ENCODE peak calls at places on chromosomes 16 and 17, in seven cellular contexts. One of them, this sample, is unnamed.

GRCh38 chr16:73041644-73042043 is 6.3 kb downstream of the ZFHX3 start:
- DNase-seq in upper lobe of right lung: no peak
- DNase-seq in AG10803: no peak
- DNase-seq in type B pancreatic cell: no peak
- DNase-seq in hypothalamus: no peak
- DNase-seq in HL-60: no peak
- DNase-seq in stimulated activated CD4-positive, alpha-beta T cell treated with anti-CD3 and anti-CD28 coated beads, Interleukin-1b, Interleukin-23, amount 100 ng/mL, for 1 hour: no peak
- DNase-seq in this sample: no peak

GRCh38 chr17:42780816-42781638 is 617 bp downstream of the WNK4 start:
- DNase-seq in upper lobe of right lung: no peak
- DNase-seq in AG10803: no peak
- DNase-seq in type B pancreatic cell: no peak
- DNase-seq in hypothalamus: no peak
- DNase-seq in HL-60: no peak
- DNase-seq in stimulated activated CD4-positive, alpha-beta T cell treated with anti-CD3 and anti-CD28 coated beads, Interleukin-1b, Interleukin-23, amount 100 ng/mL, for 1 hour: no peak
- DNase-seq in this sample: no peak

GRCh38 chr16:17606460-17606859 is 135.7 kb upstream of the XYLT1 start:
- DNase-seq in upper lobe of right lung: no peak
- DNase-seq in AG10803: no peak
- DNase-seq in type B pancreatic cell: no peak
- DNase-seq in hypothalamus: no peak
- DNase-seq in HL-60: no peak
- DNase-seq in stimulated activated CD4-positive, alpha-beta T cell treated with anti-CD3 and anti-CD28 coated beads, Interleukin-1b, Interleukin-23, amount 100 ng/mL, for 1 hour: no peak
- DNase-seq in this sample: no peak

GRCh38 chr17:76715462-76715830 is 4.7 kb upstream of the MXRA7 start:
- DNase-seq in upper lobe of right lung: no peak
- DNase-seq in AG10803: no peak
- DNase-seq in type B pancreatic cell: no peak
- DNase-seq in hypothalamus: no peak
- DNase-seq in HL-60: no peak
- DNase-seq in stimulated activated CD4-positive, alpha-beta T cell treated with anti-CD3 and anti-CD28 coated beads, Interleukin-1b, Interleukin-23, amount 100 ng/mL, for 1 hour: no peak
- DNase-seq in this sample: no peak

GRCh38 chr17:8481089-8481488 is 45.4 kb downstream of the NDEL1 start:
- DNase-seq in upper lobe of right lung: peak
- DNase-seq in AG10803: no peak
- DNase-seq in type B pancreatic cell: no peak
- DNase-seq in hypothalamus: no peak
- DNase-seq in HL-60: no peak
- DNase-seq in stimulated activated CD4-positive, alpha-beta T cell treated with anti-CD3 and anti-CD28 coated beads, Interleukin-1b, Interleukin-23, amount 100 ng/mL, for 1 hour: no peak
- DNase-seq in this sample: peak

GRCh38 chr16:70774261-70774660 is 26.7 kb downstream of the VAC14 start:
- DNase-seq in upper lobe of right lung: no peak
- DNase-seq in AG10803: no peak
- DNase-seq in type B pancreatic cell: no peak
- DNase-seq in hypothalamus: no peak
- DNase-seq in HL-60: no peak
- DNase-seq in stimulated activated CD4-positive, alpha-beta T cell treated with anti-CD3 and anti-CD28 coated beads, Interleukin-1b, Interleukin-23, amount 100 ng/mL, for 1 hour: no peak
- DNase-seq in this sample: no peak

GRCh38 chr16:11211061-11211976 is 44.7 kb downstream of the SOCS1 start:
- DNase-seq in upper lobe of right lung: no peak
- DNase-seq in AG10803: no peak
- DNase-seq in type B pancreatic cell: no peak
- DNase-seq in hypothalamus: no peak
- DNase-seq in HL-60: no peak
- DNase-seq in stimulated activated CD4-positive, alpha-beta T cell treated with anti-CD3 and anti-CD28 coated beads, Interleukin-1b, Interleukin-23, amount 100 ng/mL, for 1 hour: no peak
- DNase-seq in this sample: no peak

GRCh38 chr17:75776399-75777242 is 8.0 kb upstream of the UNK start:
- DNase-seq in upper lobe of right lung: peak
- DNase-seq in AG10803: peak
- DNase-seq in type B pancreatic cell: no peak
- DNase-seq in hypothalamus: no peak
- DNase-seq in HL-60: no peak
- DNase-seq in stimulated activated CD4-positive, alpha-beta T cell treated with anti-CD3 and anti-CD28 coated beads, Interleukin-1b, Interleukin-23, amount 100 ng/mL, for 1 hour: no peak
- DNase-seq in this sample: peak

GRCh38 chr17:68378202-68379149 is 78.8 kb downstream of the WIPI1 start:
- DNase-seq in upper lobe of right lung: peak
- DNase-seq in AG10803: peak
- DNase-seq in type B pancreatic cell: peak
- DNase-seq in hypothalamus: peak
- DNase-seq in HL-60: peak
- DNase-seq in stimulated activated CD4-positive, alpha-beta T cell treated with anti-CD3 and anti-CD28 coated beads, Interleukin-1b, Interleukin-23, amount 100 ng/mL, for 1 hour: no peak
- DNase-seq in this sample: peak

GRCh38 chr17:39903158-39903884 is 15.1 kb downstream of the GSDMB start:
- DNase-seq in upper lobe of right lung: no peak
- DNase-seq in AG10803: peak
- DNase-seq in type B pancreatic cell: no peak
- DNase-seq in hypothalamus: no peak
- DNase-seq in HL-60: no peak
- DNase-seq in stimulated activated CD4-positive, alpha-beta T cell treated with anti-CD3 and anti-CD28 coated beads, Interleukin-1b, Interleukin-23, amount 100 ng/mL, for 1 hour: no peak
- DNase-seq in this sample: no peak

GRCh38 chr17:77867308-77867781 is 91.2 kb upstream of the TNRC6C start:
- DNase-seq in upper lobe of right lung: peak
- DNase-seq in AG10803: no peak
- DNase-seq in type B pancreatic cell: no peak
- DNase-seq in hypothalamus: no peak
- DNase-seq in HL-60: no peak
- DNase-seq in stimulated activated CD4-positive, alpha-beta T cell treated with anti-CD3 and anti-CD28 coated beads, Interleukin-1b, Interleukin-23, amount 100 ng/mL, for 1 hour: no peak
- DNase-seq in this sample: no peak

GRCh38 chr16:89904606-89905510 is 13.8 kb upstream of the MC1R start:
- DNase-seq in upper lobe of right lung: no peak
- DNase-seq in AG10803: no peak
- DNase-seq in type B pancreatic cell: no peak
- DNase-seq in hypothalamus: no peak
- DNase-seq in HL-60: no peak
- DNase-seq in stimulated activated CD4-positive, alpha-beta T cell treated with anti-CD3 and anti-CD28 coated beads, Interleukin-1b, Interleukin-23, amount 100 ng/mL, for 1 hour: no peak
- DNase-seq in this sample: no peak

GRCh38 chr16:70437017-70437581 is 1.8 kb downstream of the ST3GAL2 start:
- DNase-seq in upper lobe of right lung: no peak
- DNase-seq in AG10803: peak
- DNase-seq in type B pancreatic cell: no peak
- DNase-seq in hypothalamus: no peak
- DNase-seq in HL-60: no peak
- DNase-seq in stimulated activated CD4-positive, alpha-beta T cell treated with anti-CD3 and anti-CD28 coated beads, Interleukin-1b, Interleukin-23, amount 100 ng/mL, for 1 hour: no peak
- DNase-seq in this sample: no peak

GRCh38 chr16:2475413-2476344 is 752 bp downstream of the TBC1D24 start:
- DNase-seq in upper lobe of right lung: peak
- DNase-seq in AG10803: no peak
- DNase-seq in type B pancreatic cell: no peak
- DNase-seq in hypothalamus: no peak
- DNase-seq in HL-60: no peak
- DNase-seq in stimulated activated CD4-positive, alpha-beta T cell treated with anti-CD3 and anti-CD28 coated beads, Interleukin-1b, Interleukin-23, amount 100 ng/mL, for 1 hour: no peak
- DNase-seq in this sample: no peak

GRCh38 chr17:43210576-43210975 is 1.1 kb upstream of the TMEM106A start:
- DNase-seq in upper lobe of right lung: no peak
- DNase-seq in AG10803: no peak
- DNase-seq in type B pancreatic cell: no peak
- DNase-seq in hypothalamus: no peak
- DNase-seq in HL-60: no peak
- DNase-seq in stimulated activated CD4-positive, alpha-beta T cell treated with anti-CD3 and anti-CD28 coated beads, Interleukin-1b, Interleukin-23, amount 100 ng/mL, for 1 hour: no peak
- DNase-seq in this sample: no peak

GRCh38 chr17:61601297-61601696 is 10.3 kb upstream of the NACA2 start:
- DNase-seq in upper lobe of right lung: no peak
- DNase-seq in AG10803: no peak
- DNase-seq in type B pancreatic cell: no peak
- DNase-seq in hypothalamus: no peak
- DNase-seq in HL-60: no peak
- DNase-seq in stimulated activated CD4-positive, alpha-beta T cell treated with anti-CD3 and anti-CD28 coated beads, Interleukin-1b, Interleukin-23, amount 100 ng/mL, for 1 hour: no peak
- DNase-seq in this sample: no peak

GRCh38 chr16:2716948-2717347 is 3.1 kb downstream of the PRSS27 start:
- DNase-seq in upper lobe of right lung: no peak
- DNase-seq in AG10803: no peak
- DNase-seq in type B pancreatic cell: no peak
- DNase-seq in hypothalamus: no peak
- DNase-seq in HL-60: no peak
- DNase-seq in stimulated activated CD4-positive, alpha-beta T cell treated with anti-CD3 and anti-CD28 coated beads, Interleukin-1b, Interleukin-23, amount 100 ng/mL, for 1 hour: no peak
- DNase-seq in this sample: no peak

GRCh38 chr17:43701318-43701743 is 39.6 kb upstream of the MEOX1 start:
- DNase-seq in upper lobe of right lung: peak
- DNase-seq in AG10803: peak
- DNase-seq in type B pancreatic cell: no peak
- DNase-seq in hypothalamus: no peak
- DNase-seq in HL-60: peak
- DNase-seq in stimulated activated CD4-positive, alpha-beta T cell treated with anti-CD3 and anti-CD28 coated beads, Interleukin-1b, Interleukin-23, amount 100 ng/mL, for 1 hour: no peak
- DNase-seq in this sample: no peak

GRCh38 chr17:73747221-73748002 is 103.2 kb upstream of the SDK2 start:
- DNase-seq in upper lobe of right lung: no peak
- DNase-seq in AG10803: no peak
- DNase-seq in type B pancreatic cell: no peak
- DNase-seq in hypothalamus: no peak
- DNase-seq in HL-60: no peak
- DNase-seq in stimulated activated CD4-positive, alpha-beta T cell treated with anti-CD3 and anti-CD28 coated beads, Interleukin-1b, Interleukin-23, amount 100 ng/mL, for 1 hour: no peak
- DNase-seq in this sample: no peak

GRCh38 chr17:42182927-42183734 is 2.1 kb downstream of the HCRT start:
- DNase-seq in upper lobe of right lung: no peak
- DNase-seq in AG10803: peak
- DNase-seq in type B pancreatic cell: no peak
- DNase-seq in hypothalamus: no peak
- DNase-seq in HL-60: peak
- DNase-seq in stimulated activated CD4-positive, alpha-beta T cell treated with anti-CD3 and anti-CD28 coated beads, Interleukin-1b, Interleukin-23, amount 100 ng/mL, for 1 hour: no peak
- DNase-seq in this sample: no peak

GRCh38 chr17:61259360-61259759 is 140.3 kb upstream of the TBX2 start:
- DNase-seq in upper lobe of right lung: no peak
- DNase-seq in AG10803: no peak
- DNase-seq in type B pancreatic cell: no peak
- DNase-seq in hypothalamus: no peak
- DNase-seq in HL-60: no peak
- DNase-seq in stimulated activated CD4-positive, alpha-beta T cell treated with anti-CD3 and anti-CD28 coated beads, Interleukin-1b, Interleukin-23, amount 100 ng/mL, for 1 hour: no peak
- DNase-seq in this sample: no peak

GRCh38 chr16:72621651-72622050 is 426.3 kb downstream of the ZFHX3 start:
- DNase-seq in upper lobe of right lung: no peak
- DNase-seq in AG10803: peak
- DNase-seq in type B pancreatic cell: no peak
- DNase-seq in hypothalamus: no peak
- DNase-seq in HL-60: no peak
- DNase-seq in stimulated activated CD4-positive, alpha-beta T cell treated with anti-CD3 and anti-CD28 coated beads, Interleukin-1b, Interleukin-23, amount 100 ng/mL, for 1 hour: no peak
- DNase-seq in this sample: no peak

GRCh38 chr16:67719778-67720144 is 645 bp upstream of the GFOD2 start:
- DNase-seq in upper lobe of right lung: peak
- DNase-seq in AG10803: peak
- DNase-seq in type B pancreatic cell: no peak
- DNase-seq in hypothalamus: peak
- DNase-seq in HL-60: peak
- DNase-seq in stimulated activated CD4-positive, alpha-beta T cell treated with anti-CD3 and anti-CD28 coated beads, Interleukin-1b, Interleukin-23, amount 100 ng/mL, for 1 hour: no peak
- DNase-seq in this sample: no peak

GRCh38 chr17:79803997-79804855 is 7.3 kb upstream of the CBX8 start:
- DNase-seq in upper lobe of right lung: no peak
- DNase-seq in AG10803: no peak
- DNase-seq in type B pancreatic cell: no peak
- DNase-seq in hypothalamus: no peak
- DNase-seq in HL-60: peak
- DNase-seq in stimulated activated CD4-positive, alpha-beta T cell treated with anti-CD3 and anti-CD28 coated beads, Interleukin-1b, Interleukin-23, amount 100 ng/mL, for 1 hour: no peak
- DNase-seq in this sample: no peak

GRCh38 chr16:50933257-50933656 is 191.4 kb downstream of the CYLD start:
- DNase-seq in upper lobe of right lung: no peak
- DNase-seq in AG10803: no peak
- DNase-seq in type B pancreatic cell: no peak
- DNase-seq in hypothalamus: no peak
- DNase-seq in HL-60: no peak
- DNase-seq in stimulated activated CD4-positive, alpha-beta T cell treated with anti-CD3 and anti-CD28 coated beads, Interleukin-1b, Interleukin-23, amount 100 ng/mL, for 1 hour: no peak
- DNase-seq in this sample: no peak

GRCh38 chr17:3558603-3559269 is 1.1 kb upstream of the TRPV3 start:
- DNase-seq in upper lobe of right lung: no peak
- DNase-seq in AG10803: peak
- DNase-seq in type B pancreatic cell: no peak
- DNase-seq in hypothalamus: no peak
- DNase-seq in HL-60: no peak
- DNase-seq in stimulated activated CD4-positive, alpha-beta T cell treated with anti-CD3 and anti-CD28 coated beads, Interleukin-1b, Interleukin-23, amount 100 ng/mL, for 1 hour: no peak
- DNase-seq in this sample: no peak

GRCh38 chr16:2178321-2179106 is 17.9 kb downstream of the CASKIN1 start:
- DNase-seq in upper lobe of right lung: no peak
- DNase-seq in AG10803: no peak
- DNase-seq in type B pancreatic cell: no peak
- DNase-seq in hypothalamus: no peak
- DNase-seq in HL-60: no peak
- DNase-seq in stimulated activated CD4-positive, alpha-beta T cell treated with anti-CD3 and anti-CD28 coated beads, Interleukin-1b, Interleukin-23, amount 100 ng/mL, for 1 hour: no peak
- DNase-seq in this sample: no peak

GRCh38 chr17:77427471-77427991 is 286.8 kb downstream of the SEC14L1 start:
- DNase-seq in upper lobe of right lung: no peak
- DNase-seq in AG10803: peak
- DNase-seq in type B pancreatic cell: no peak
- DNase-seq in hypothalamus: peak
- DNase-seq in HL-60: no peak
- DNase-seq in stimulated activated CD4-positive, alpha-beta T cell treated with anti-CD3 and anti-CD28 coated beads, Interleukin-1b, Interleukin-23, amount 100 ng/mL, for 1 hour: no peak
- DNase-seq in this sample: no peak

GRCh38 chr17:68301438-68301959 is 10.2 kb downstream of the ARSG start:
- DNase-seq in upper lobe of right lung: no peak
- DNase-seq in AG10803: no peak
- DNase-seq in type B pancreatic cell: no peak
- DNase-seq in hypothalamus: no peak
- DNase-seq in HL-60: no peak
- DNase-seq in stimulated activated CD4-positive, alpha-beta T cell treated with anti-CD3 and anti-CD28 coated beads, Interleukin-1b, Interleukin-23, amount 100 ng/mL, for 1 hour: no peak
- DNase-seq in this sample: no peak

GRCh38 chr17:82913304-82914043 is 73.7 kb upstream of the ZNF750 start:
- DNase-seq in upper lobe of right lung: no peak
- DNase-seq in AG10803: no peak
- DNase-seq in type B pancreatic cell: no peak
- DNase-seq in hypothalamus: no peak
- DNase-seq in HL-60: no peak
- DNase-seq in stimulated activated CD4-positive, alpha-beta T cell treated with anti-CD3 and anti-CD28 coated beads, Interleukin-1b, Interleukin-23, amount 100 ng/mL, for 1 hour: no peak
- DNase-seq in this sample: no peak

GRCh38 chr17:66893382-66893781 is 58.5 kb downstream of the CACNG5 start:
- DNase-seq in upper lobe of right lung: no peak
- DNase-seq in AG10803: no peak
- DNase-seq in type B pancreatic cell: no peak
- DNase-seq in hypothalamus: no peak
- DNase-seq in HL-60: no peak
- DNase-seq in stimulated activated CD4-positive, alpha-beta T cell treated with anti-CD3 and anti-CD28 coated beads, Interleukin-1b, Interleukin-23, amount 100 ng/mL, for 1 hour: no peak
- DNase-seq in this sample: no peak

GRCh38 chr16:85689950-85690320 is 1.2 kb upstream of the GINS2 start:
- DNase-seq in upper lobe of right lung: no peak
- DNase-seq in AG10803: no peak
- DNase-seq in type B pancreatic cell: no peak
- DNase-seq in hypothalamus: no peak
- DNase-seq in HL-60: no peak
- DNase-seq in stimulated activated CD4-positive, alpha-beta T cell treated with anti-CD3 and anti-CD28 coated beads, Interleukin-1b, Interleukin-23, amount 100 ng/mL, for 1 hour: no peak
- DNase-seq in this sample: no peak

GRCh38 chr17:82103588-82104451 is 5.8 kb upstream of the FASN start:
- DNase-seq in upper lobe of right lung: peak
- DNase-seq in AG10803: no peak
- DNase-seq in type B pancreatic cell: no peak
- DNase-seq in hypothalamus: peak
- DNase-seq in HL-60: no peak
- DNase-seq in stimulated activated CD4-positive, alpha-beta T cell treated with anti-CD3 and anti-CD28 coated beads, Interleukin-1b, Interleukin-23, amount 100 ng/mL, for 1 hour: no peak
- DNase-seq in this sample: no peak

GRCh38 chr17:70041575-70041974 is 33.5 kb upstream of the KCNJ16 start:
- DNase-seq in upper lobe of right lung: no peak
- DNase-seq in AG10803: no peak
- DNase-seq in type B pancreatic cell: no peak
- DNase-seq in hypothalamus: no peak
- DNase-seq in HL-60: no peak
- DNase-seq in stimulated activated CD4-positive, alpha-beta T cell treated with anti-CD3 and anti-CD28 coated beads, Interleukin-1b, Interleukin-23, amount 100 ng/mL, for 1 hour: no peak
- DNase-seq in this sample: no peak

GRCh38 chr16:51407199-51407598 is 256.1 kb upstream of the SALL1 start:
- DNase-seq in upper lobe of right lung: no peak
- DNase-seq in AG10803: no peak
- DNase-seq in type B pancreatic cell: no peak
- DNase-seq in hypothalamus: no peak
- DNase-seq in HL-60: no peak
- DNase-seq in stimulated activated CD4-positive, alpha-beta T cell treated with anti-CD3 and anti-CD28 coated beads, Interleukin-1b, Interleukin-23, amount 100 ng/mL, for 1 hour: no peak
- DNase-seq in this sample: no peak

GRCh38 chr16:10355589-10355988 is 30.3 kb upstream of the ATF7IP2 start:
- DNase-seq in upper lobe of right lung: no peak
- DNase-seq in AG10803: no peak
- DNase-seq in type B pancreatic cell: no peak
- DNase-seq in hypothalamus: no peak
- DNase-seq in HL-60: no peak
- DNase-seq in stimulated activated CD4-positive, alpha-beta T cell treated with anti-CD3 and anti-CD28 coated beads, Interleukin-1b, Interleukin-23, amount 100 ng/mL, for 1 hour: no peak
- DNase-seq in this sample: peak

GRCh38 chr16:68743664-68744063 is 6.6 kb downstream of the CDH1 start:
- DNase-seq in upper lobe of right lung: no peak
- DNase-seq in AG10803: no peak
- DNase-seq in type B pancreatic cell: no peak
- DNase-seq in hypothalamus: no peak
- DNase-seq in HL-60: no peak
- DNase-seq in stimulated activated CD4-positive, alpha-beta T cell treated with anti-CD3 and anti-CD28 coated beads, Interleukin-1b, Interleukin-23, amount 100 ng/mL, for 1 hour: no peak
- DNase-seq in this sample: no peak

GRCh38 chr17:34146440-34147043 is 108.5 kb upstream of the CCL2 start:
- DNase-seq in upper lobe of right lung: peak
- DNase-seq in AG10803: no peak
- DNase-seq in type B pancreatic cell: no peak
- DNase-seq in hypothalamus: peak
- DNase-seq in HL-60: no peak
- DNase-seq in stimulated activated CD4-positive, alpha-beta T cell treated with anti-CD3 and anti-CD28 coated beads, Interleukin-1b, Interleukin-23, amount 100 ng/mL, for 1 hour: peak
- DNase-seq in this sample: no peak

This sample was measured in mesenteric fat pad.